ENCODE peak calls at places on chromosomes 1 and 21, in six cellular contexts. I is IMR-90, M is K562, A is fibroblast of lung, D is colonic mucosa, E is mesendoderm. C is an unnamed sample.

GRCh38 chr1:147628441-147628840 is 41.9 kb downstream of the ACP6 start:
- DNase-seq in I (no peak), M (no peak), A (no peak), D (no peak), E (no peak), C (no peak)

GRCh38 chr21:38646213-38646837 is 148.0 kb upstream of the ERG start:
- DNase-seq in I (peak), M (no peak), A (peak), D (no peak), E (no peak), C (peak)

GRCh38 chr1:9529190-9529589 is 10.1 kb upstream of the SLC25A33 start:
- DNase-seq in I (peak), M (peak), A (no peak), D (no peak), E (peak), C (peak)

GRCh38 chr21:43020177-43020576 is 45.8 kb downstream of the PKNOX1 start:
- DNase-seq in I (no peak), M (no peak), A (no peak), D (no peak), E (no peak), C (no peak)

GRCh38 chr1:117271959-117272358 is 61.2 kb upstream of the VTCN1 start:
- DNase-seq in I (no peak), M (no peak), A (no peak), D (no peak), E (peak), C (peak)

GRCh38 chr21:16587671-16588379 is 858.0 kb downstream of the USP25 start:
- DNase-seq in I (peak), M (no peak), A (peak), D (no peak), E (no peak), C (peak)

GRCh38 chr21:36210779-36211659 is 54.4 kb downstream of the DOP1B start:
- DNase-seq in I (no peak), M (no peak), A (no peak), D (no peak), E (peak), C (no peak)

GRCh38 chr1:73783367-73783766 is 414.6 kb downstream of the LRRIQ3 start:
- DNase-seq in I (no peak), M (no peak), A (no peak), D (no peak), E (no peak), C (peak)

GRCh38 chr1:201420608-201421002 is 925 bp downstream of the TNNI1 start:
- DNase-seq in I (no peak), M (no peak), A (no peak), D (no peak), E (no peak), C (no peak)

DNA sequence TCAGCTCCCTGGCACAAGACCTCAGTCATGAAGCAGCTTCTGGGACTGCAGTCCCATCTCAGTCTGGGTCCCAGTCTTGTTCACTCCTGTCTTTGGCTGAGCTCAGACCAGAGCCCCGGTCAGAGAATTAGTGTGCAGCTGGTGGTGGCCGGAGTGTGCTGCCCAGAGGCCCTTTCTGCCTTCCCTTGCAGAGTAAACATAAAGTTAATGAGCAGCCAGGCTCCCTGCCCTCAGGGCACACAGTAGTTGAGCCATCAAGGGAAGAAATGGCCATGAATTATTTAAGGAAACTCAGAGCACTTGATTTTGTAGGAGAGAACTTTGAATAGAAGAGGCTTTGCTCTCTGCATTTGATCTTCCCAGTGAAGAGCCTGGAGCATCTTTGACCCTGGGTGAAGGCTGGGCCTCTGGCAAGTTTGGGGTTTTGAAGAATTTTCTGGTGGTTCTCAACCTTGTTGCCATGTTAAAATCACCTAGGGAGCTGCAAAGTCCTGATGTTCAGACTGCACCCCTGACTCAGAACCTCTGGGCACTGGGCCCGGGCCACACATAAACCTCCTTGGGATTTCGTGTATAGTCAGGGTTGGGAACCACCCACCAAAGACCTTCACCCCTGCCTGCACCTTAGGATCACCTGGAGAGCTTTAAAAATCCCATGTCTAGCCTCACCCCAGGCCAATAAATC is 26.4 kb upstream of the SELENON start:
- DNase-seq in I (peak), M (no peak), A (no peak), D (peak), E (peak), C (peak)
- H3K27ac ChIP-seq in I (no peak), M (no peak), A (no peak), D (no peak), E (no peak), C (peak)

DNA sequence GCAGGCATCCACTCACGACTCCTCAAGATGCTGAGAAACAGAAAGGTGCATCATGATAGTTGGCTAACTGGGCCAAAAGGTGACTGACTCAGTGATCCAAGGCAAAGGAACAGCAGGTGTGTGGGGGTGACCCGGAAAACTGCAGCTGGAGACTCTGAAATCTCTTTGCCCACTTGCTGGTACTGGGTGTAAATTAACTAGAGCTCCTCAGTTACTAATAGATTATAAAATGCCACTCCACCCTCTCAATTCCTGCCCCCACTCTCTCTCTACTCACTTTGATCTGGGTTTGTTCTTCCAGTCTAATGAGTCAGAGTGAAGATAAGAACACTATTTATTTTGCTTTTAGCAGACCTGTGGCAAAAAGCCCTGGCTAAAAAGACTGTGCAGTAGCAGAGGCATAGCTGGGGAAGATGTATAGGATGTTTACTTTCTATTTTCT is 7.2 kb upstream of the PIGC start:
- DNase-seq in I (peak), M (peak), A (peak), D (peak), E (no peak), C (peak)
- H3K9ac ChIP-seq in I (no peak), M (no peak), A (no peak), D (peak), E (no peak), C (peak)

DNA sequence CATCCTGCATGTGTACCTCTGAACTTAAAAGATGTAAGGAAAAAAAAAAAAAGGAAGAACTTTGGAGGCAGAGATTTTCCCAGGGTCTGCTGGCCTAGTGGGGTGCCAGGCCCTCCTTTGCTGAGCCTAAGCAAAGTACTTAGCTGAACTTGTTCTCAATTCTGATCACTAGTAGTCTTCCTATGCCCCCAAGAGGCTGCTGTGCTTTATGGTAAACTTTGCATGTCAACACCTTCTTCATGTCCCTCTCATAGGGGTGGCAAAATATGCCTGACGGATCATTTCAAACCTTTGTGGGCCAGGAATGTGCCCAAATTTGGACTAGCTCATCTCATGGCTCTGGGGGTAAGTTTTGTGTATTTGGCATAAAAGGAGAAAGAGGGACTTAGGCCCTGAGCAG is 1.4 kb upstream of the USP21 start:
- DNase-seq in I (no peak), M (no peak), A (no peak), D (no peak), E (no peak), C (no peak)
- H3K27ac ChIP-seq in I (no peak), M (no peak), A (no peak), D (no peak), E (no peak), C (no peak)

GRCh38 chr1:227434808-227435207 is 116.5 kb upstream of the CDC42BPA start:
- DNase-seq in I (no peak), M (no peak), A (no peak), D (no peak), E (no peak), C (no peak)

GRCh38 chr1:227433663-227434062 is 115.4 kb upstream of the CDC42BPA start:
- DNase-seq in I (no peak), M (no peak), A (no peak), D (no peak), E (no peak), C (no peak)

GRCh38 chr1:227429447-227430359 is 111.4 kb upstream of the CDC42BPA start:
- DNase-seq in I (peak), M (peak), A (peak), D (no peak), E (no peak), C (no peak)

GRCh38 chr1:227432981-227433380 is 114.7 kb upstream of the CDC42BPA start:
- DNase-seq in I (no peak), M (no peak), A (no peak), D (no peak), E (no peak), C (no peak)

DNA sequence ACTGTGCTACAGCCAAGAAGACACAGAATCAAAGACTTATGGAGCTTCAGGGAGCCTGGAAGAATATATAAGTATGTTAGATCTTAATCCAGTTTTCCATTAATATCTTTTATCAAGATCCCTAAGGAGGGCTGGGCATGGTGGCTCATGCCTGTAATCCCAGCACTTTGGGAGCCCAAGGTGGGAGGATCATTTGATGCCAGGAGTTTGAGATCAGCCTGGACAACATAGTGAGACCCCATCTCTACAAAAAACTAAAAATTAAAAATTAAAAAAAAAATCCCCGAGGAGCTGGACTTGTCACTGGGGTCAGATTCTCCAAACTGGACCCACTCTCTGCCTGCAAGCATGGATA is 113.9 kb upstream of the CDC42BPA start:
- DNase-seq in I (no peak), M (no peak), A (no peak), D (no peak), E (no peak), C (no peak)
- H3K9ac ChIP-seq in I (no peak), M (no peak), A (no peak), D (no peak), E (no peak), C (no peak)

GRCh38 chr1:206739411-206740076 is 31.0 kb upstream of the IL19 start:
- DNase-seq in I (peak), M (no peak), A (no peak), D (no peak), E (peak), C (no peak)
- H3K27ac ChIP-seq in I (no peak), M (no peak), A (no peak), D (no peak), E (no peak), C (no peak)

GRCh38 chr1:160046494-160047115 is 14.8 kb upstream of the PIGM start:
- DNase-seq in I (peak), M (peak), A (peak), D (peak), E (peak), C (peak)
- H3K9ac ChIP-seq in I (no peak), M (no peak), A (no peak), D (peak), E (peak), C (no peak)

C was measured in PC-3.